ENCODE peak calls at places on chromosomes 12 and 14, in five cellular contexts. K is astrocyte, U is IMR-90, A is neural progenitor cell, N is HepG2. X is an unnamed sample.

GRCh38 chr12:102642199-102642598 is 161.8 kb upstream of the IGF1 start:
- DNase-seq in K (peak; percentile 6), U (peak; percentile 50), A (no peak), N (no peak), X (peak; percentile 18)

GRCh38 chr12:103839893-103840292 is 1.1 kb downstream of the NT5DC3 start:
- DNase-seq in K (no peak), U (no peak), A (no peak), N (no peak), X (no peak)

GRCh38 chr12:81208193-81208946 is 130.5 kb downstream of the ACSS3 start:
- DNase-seq in K (no peak), U (no peak), A (peak; percentile 47), N (peak; percentile 15), X (no peak)

GRCh38 chr12:108594-108993 is 42.0 kb downstream of the IQSEC3 start:
- DNase-seq in K (no peak), U (no peak), A (no peak), N (no peak), X (no peak)

GRCh38 chr12:28313631-28314030 is 123.4 kb downstream of the CCDC91 start:
- DNase-seq in K (peak; percentile 55), U (peak; percentile 43), A (no peak), N (no peak), X (peak; percentile 19)

GRCh38 chr12:15443611-15444010 is 121.3 kb downstream of the PTPRO start:
- DNase-seq in K (no peak), U (no peak), A (no peak), N (no peak), X (no peak)

GRCh38 chr12:77229640-77230442 is 164.5 kb upstream of the E2F7 start:
- DNase-seq in K (peak; percentile 23), U (no peak), A (no peak), N (no peak), X (peak; percentile 8)

GRCh38 chr12:16330554-16330953 is 16.9 kb upstream of the MGST1 start:
- DNase-seq in K (no peak), U (no peak), A (no peak), N (no peak), X (no peak)

GRCh38 chr12:95553202-95553943 is 2.1 kb upstream of the USP44 start:
- DNase-seq in K (no peak), U (no peak), A (no peak), N (no peak), X (no peak)

GRCh38 chr12:130334399-130334798 is 3.3 kb upstream of the PIWIL1 start:
- DNase-seq in K (no peak), U (no peak), A (no peak), N (no peak), X (no peak)

GRCh38 chr14:100031506-100032281 is 33.5 kb upstream of the EVL start:
- DNase-seq in K (peak; percentile 98), U (peak; percentile 99), A (no peak), N (no peak), X (peak; percentile 97)

GRCh38 chr14:105203057-105203494 is 22.0 kb upstream of the NUDT14 start:
- DNase-seq in K (peak; percentile 27), U (peak; percentile 58), A (peak; percentile 83), N (no peak), X (peak; percentile 56)

GRCh38 chr12:185197-185955 is 28.6 kb downstream of the SLC6A12 start:
- DNase-seq in K (no peak), U (no peak), A (no peak), N (no peak), X (no peak)

GRCh38 chr12:49619286-49619685 is 4.1 kb upstream of the PRPF40B start:
- DNase-seq in K (no peak), U (peak; percentile 29), A (no peak), N (no peak), X (no peak)

GRCh38 chr12:96198970-96199369 is 4.8 kb downstream of the ELK3 start:
- DNase-seq in K (peak; percentile 94), U (peak; percentile 96), A (no peak), N (no peak), X (peak; percentile 71)

GRCh38 chr12:120539303-120539702 is 5.1 kb downstream of the RNF10 start:
- DNase-seq in K (peak; percentile 40), U (peak; percentile 55), A (no peak), N (no peak), X (no peak)

GRCh38 chr12:56188116-56188785 is 1.0 kb downstream of the SMARCC2 start:
- DNase-seq in K (no peak), U (no peak), A (peak; percentile 15), N (no peak), X (no peak)

GRCh38 chr12:6540181-6540877 is 6.0 kb downstream of the GAPDH start:
- DNase-seq in K (peak; percentile 89), U (peak; percentile 93), A (peak; percentile 75), N (no peak), X (peak; percentile 82)
- H3K4me3 ChIP-seq in K (no peak overlapping the region), U (no peak overlapping the region), A (no peak overlapping the region), N (no peak overlapping the region), X (no peak overlapping the region)

GRCh38 chr12:111067498-111067897 is 147.1 kb upstream of the MYL2 start:
- DNase-seq in K (no peak), U (no peak), A (no peak), N (no peak), X (no peak)
- TF ChIP-seq CTCF in K (no peak), U (no peak), A (no peak), N (no peak), X (no peak)

DNA sequence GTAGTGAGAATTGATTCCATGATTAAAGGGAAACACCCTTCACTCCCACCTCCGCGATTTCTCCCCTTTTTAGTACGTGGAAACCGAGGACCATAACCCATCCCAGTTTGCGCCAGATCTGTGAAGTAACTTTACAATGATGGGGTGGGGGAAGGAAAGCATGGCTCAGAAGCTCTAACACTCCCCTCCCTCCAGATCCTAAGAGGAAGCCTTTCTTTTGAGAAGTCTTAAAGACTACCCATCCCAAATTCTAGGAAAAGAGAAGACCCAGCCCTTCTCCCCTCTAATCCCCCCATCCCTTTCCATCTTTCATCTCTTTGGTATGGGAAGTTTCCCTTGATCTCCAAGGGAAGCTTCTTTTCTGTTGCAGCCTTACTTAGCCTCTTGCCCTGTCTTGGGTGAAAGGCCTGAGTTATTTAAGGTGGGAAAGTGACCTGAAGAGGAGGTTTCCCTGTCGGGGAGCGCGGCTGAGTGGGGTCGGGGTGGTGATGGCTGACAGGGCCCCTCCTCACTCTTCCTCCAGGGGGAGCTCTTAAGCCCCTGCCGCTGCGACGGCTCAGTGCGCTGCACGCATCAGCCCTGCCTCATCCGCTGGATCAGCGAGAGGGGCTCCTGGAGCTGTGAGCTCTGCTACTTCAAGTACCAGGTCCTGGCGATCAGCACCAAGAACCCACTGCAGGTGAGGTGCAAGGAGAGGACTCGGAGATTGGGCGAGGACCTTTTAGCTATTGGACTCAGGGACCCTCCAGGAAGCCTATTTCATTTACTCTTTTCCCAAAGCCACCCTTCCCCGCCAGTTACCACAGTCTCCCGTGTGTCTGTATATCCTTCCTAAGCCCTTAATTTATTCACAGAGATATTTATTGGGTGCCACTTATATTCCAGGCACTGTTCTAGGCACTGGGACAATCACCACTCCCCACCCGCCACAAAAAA is 1.8 kb downstream of the MARCHF9 start:
- DNase-seq in K (no peak), U (no peak), A (peak; percentile 86), N (no peak), X (no peak)
- H3K27ac ChIP-seq in K (no peak overlapping the region), U (no peak overlapping the region), A (no peak overlapping the region), N (peak overlapping the region; percentile 67), X (no peak overlapping the region)

DNA sequence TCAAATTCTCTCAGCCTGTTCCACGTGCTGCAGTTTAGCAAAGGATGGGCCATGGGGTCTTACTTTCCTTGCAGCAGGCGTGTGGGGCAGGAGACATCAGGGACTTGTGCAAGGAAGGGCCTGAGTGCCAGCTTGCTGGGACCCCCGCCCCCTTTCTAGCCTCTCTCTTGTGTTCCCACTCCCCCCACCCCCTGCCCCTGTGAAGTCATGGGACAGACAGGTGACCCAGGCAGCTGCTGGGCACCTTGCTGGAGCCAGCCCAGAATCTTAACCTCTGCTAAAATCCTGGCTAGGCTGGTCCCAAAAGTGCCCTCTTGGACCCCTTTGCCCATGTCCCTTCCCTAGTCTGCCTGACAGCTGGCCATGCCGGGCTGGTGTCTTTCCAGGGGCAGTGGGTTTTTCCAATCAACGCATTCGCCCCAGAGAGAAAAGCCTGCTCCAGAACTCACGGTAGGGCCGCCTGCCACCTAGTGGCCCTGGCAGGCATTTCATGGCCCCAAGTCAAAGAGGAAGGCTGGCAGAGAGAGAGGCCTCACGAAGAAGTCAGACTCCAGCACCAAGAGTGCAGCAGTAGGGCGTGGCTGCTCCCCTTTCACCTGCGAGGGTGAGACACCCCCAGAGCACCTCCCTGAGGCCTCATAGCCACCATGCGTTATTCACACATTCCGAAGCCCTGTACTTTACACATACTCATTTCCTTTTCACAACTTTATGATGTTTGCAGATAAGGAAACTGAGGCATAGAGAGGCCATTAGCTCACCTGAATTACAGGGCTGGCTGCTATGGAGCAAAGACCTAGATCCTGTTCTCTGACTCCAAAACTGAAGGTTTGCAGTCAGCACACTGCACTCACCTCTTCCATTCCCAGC is 67.4 kb downstream of the LGMN start:
- DNase-seq in K (peak; percentile 29), U (peak; percentile 71), A (peak; percentile 88), N (peak; percentile 40), X (peak; percentile 59)
- H3K4me3 ChIP-seq in K (no peak overlapping the region), U (no peak overlapping the region), A (no peak overlapping the region), N (no peak overlapping the region), X (no peak overlapping the region)

GRCh38 chr14:66610154-66610563 is 102.2 kb downstream of the GPHN start:
- DNase-seq in K (no peak), U (peak; percentile 7), A (peak; percentile 6), N (peak; percentile 7), X (no peak)
- TF ChIP-seq CTCF in K (peak; percentile 42), U (peak; percentile 39), A (peak; percentile 51), N (peak; percentile 41), X (peak; percentile 56)

DNA sequence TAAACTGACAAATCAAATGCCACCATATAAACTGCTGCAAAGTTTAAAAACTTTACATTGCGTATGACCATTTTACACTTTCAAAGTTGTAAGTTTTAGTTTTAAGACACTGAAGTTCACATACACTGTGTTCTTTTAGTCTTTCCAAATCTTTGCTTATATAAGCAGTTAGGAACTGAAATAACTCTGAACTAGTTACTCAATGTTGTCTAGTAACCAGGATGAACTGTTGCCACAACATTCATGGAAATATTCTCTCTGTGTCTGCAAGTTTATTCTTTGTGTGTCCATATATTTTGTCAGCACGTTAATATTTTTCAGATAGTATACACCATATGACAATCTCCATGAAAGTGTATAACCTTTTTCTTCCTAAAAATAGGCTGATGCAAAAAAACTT is 71.0 kb downstream of the GALNT4 start:
- DNase-seq in K (peak; percentile 53), U (peak; percentile 85), A (no peak), N (peak; percentile 31), X (peak; percentile 62)
- H3K27ac ChIP-seq in K (peak overlapping the region; percentile 11), U (no peak overlapping the region), A (no peak overlapping the region), N (peak overlapping the region; percentile 31), X (peak overlapping the region; percentile 95)

GRCh38 chr12:113889806-113890581 is 76.1 kb downstream of the RBM19 start:
- DNase-seq in K (no peak), U (no peak), A (no peak), N (no peak), X (no peak)
- H3K4me3 ChIP-seq in K (no peak overlapping the region), U (no peak overlapping the region), A (no peak overlapping the region), N (no peak overlapping the region), X (no peak overlapping the region)

GRCh38 chr14:50955373-50956043 is 11.2 kb upstream of the PYGL start:
- DNase-seq in K (peak; percentile 96), U (peak; percentile 96), A (peak; percentile 23), N (peak; percentile 82), X (peak; percentile 98)
- TF ChIP-seq CTCF in K (peak; percentile 63), U (peak; percentile 64), A (peak; percentile 24), N (peak; percentile 76), X (peak; percentile 74)

GRCh38 chr12:11794311-11794710 is 144.8 kb downstream of the ETV6 start:
- DNase-seq in K (peak; percentile 48), U (no peak), A (no peak), N (no peak), X (no peak)
- H3K27ac ChIP-seq in K (peak overlapping the region; percentile 60), U (peak overlapping the region; percentile 39), A (no peak overlapping the region), N (no peak overlapping the region), X (peak overlapping the region; percentile 3)